ENCODE peak calls at places on chromosome 12, in eight cellular contexts. Q is nephron progenitor cell, I is mucosa of gallbladder, R is iPS-NIHi11, A is KG1, J is EL, D is H4, B is IMR-90. W is an unnamed sample.

GRCh38 chr12:99043319-99043914 is 398.3 kb downstream of the APAF1 start:
- DNase-seq in Q (peak), R (peak), B (peak), D (peak), J (peak), A (peak), I (peak), W (peak)

GRCh38 chr12:106280101-106280500 is 22.4 kb upstream of the TCP11L2 start:
- DNase-seq in J (no peak), A (no peak), Q (no peak), R (no peak), I (no peak), D (no peak), B (no peak), W (no peak)

GRCh38 chr12:29783773-29784666 is at the start of gene TMTC1:
- DNase-seq in D (peak), R (peak), J (peak), Q (peak), B (peak), A (no peak), I (peak), W (no peak)

GRCh38 chr12:8057839-8058238 is 8.3 kb downstream of the C3AR1 start:
- DNase-seq in B (peak), I (no peak), Q (no peak), J (no peak), R (no peak), A (no peak), D (peak), W (no peak)

GRCh38 chr12:119718141-119718540 is 50.2 kb downstream of the PRKAB1 start:
- DNase-seq in R (no peak), I (no peak), Q (no peak), D (no peak), J (no peak), A (no peak), B (no peak), W (no peak)

GRCh38 chr12:92619730-92620684 is 82.8 kb upstream of the PLEKHG7 start:
- DNase-seq in R (no peak), J (peak), B (no peak), D (peak), I (no peak), Q (no peak), A (no peak), W (no peak)

GRCh38 chr12:87365423-87365822 is 663.8 kb downstream of the C12orf50 start:
- DNase-seq in J (no peak), I (no peak), D (no peak), B (no peak), R (no peak), A (no peak), Q (no peak), W (no peak)

GRCh38 chr12:29283969-29284368 is 97.0 kb downstream of the ERGIC2 start:
- DNase-seq in Q (no peak), R (no peak), B (peak), I (no peak), A (no peak), J (peak), D (no peak), W (no peak)

GRCh38 chr12:45219621-45220020 is 3.7 kb downstream of the ANO6 start:
- DNase-seq in B (no peak), R (no peak), Q (no peak), D (no peak), J (no peak), I (no peak), A (no peak), W (no peak)

GRCh38 chr12:89151536-89151935 is 200.8 kb downstream of the DUSP6 start:
- DNase-seq in R (no peak), A (no peak), J (no peak), B (no peak), I (no peak), D (no peak), Q (no peak), W (no peak)

GRCh38 chr12:103676863-103677262 is 89.8 kb downstream of the STAB2 start:
- DNase-seq in B (no peak), Q (no peak), J (no peak), I (no peak), R (peak), A (no peak), D (no peak), W (no peak)